ENCODE peak calls at places on chromosomes 7 and 10, in seven cellular contexts. I is suprapubic skin, G is nephron progenitor cell, D is PC-3, M is AG04450, E is GM12865, Z is heart right ventricle. J is an unnamed sample.

GRCh38 chr7:102450242-102450641 is 14.4 kb downstream of the ALKBH4 start:
- DNase-seq in D (peak), Z (no peak), M (no peak), E (peak), I (no peak), G (no peak), J (no peak)

GRCh38 chr10:43229208-43230061 is 37.4 kb downstream of the RASGEF1A start:
- DNase-seq in D (no peak), G (peak), E (no peak), I (peak), M (no peak), Z (no peak), J (no peak)

GRCh38 chr10:22251751-22252285 is 34.0 kb upstream of the EBLN1 start:
- DNase-seq in G (peak), E (peak), I (no peak), D (peak), Z (peak), M (no peak), J (peak)

GRCh38 chr10:1297566-1298301 is 241.5 kb downstream of the WDR37 start:
- DNase-seq in D (no peak), G (peak), E (no peak), Z (peak), I (no peak), M (no peak), J (no peak)

GRCh38 chr7:111282626-111283025 is 191.7 kb downstream of the LRRN3 start:
- DNase-seq in D (no peak), I (no peak), E (no peak), G (no peak), Z (no peak), M (no peak), J (no peak)

GRCh38 chr7:1156782-1157535 is 3.0 kb downstream of the ZFAND2A start:
- DNase-seq in D (peak), I (no peak), Z (no peak), G (no peak), E (no peak), M (no peak), J (no peak)

GRCh38 chr7:12584940-12585339 is 14.4 kb downstream of the SCIN start:
- DNase-seq in E (peak), I (no peak), D (no peak), Z (peak), M (no peak), G (no peak), J (peak)

GRCh38 chr10:124641282-124642075 is 102.7 kb downstream of the FAM53B start:
- DNase-seq in Z (peak), G (no peak), M (no peak), E (peak), D (no peak), I (no peak), J (no peak)

GRCh38 chr10:102175415-102175814 is 23.2 kb downstream of the NOLC1 start:
- DNase-seq in I (no peak), D (no peak), Z (no peak), E (no peak), M (peak), G (no peak), J (no peak)

GRCh38 chr10:30943451-30943850 is 88.2 kb downstream of the ZNF438 start:
- DNase-seq in D (no peak), I (no peak), G (no peak), M (no peak), Z (no peak), E (no peak), J (no peak)

GRCh38 chr7:151110941-151111645 is 24.8 kb downstream of the AGAP3 start:
- DNase-seq in I (no peak), M (no peak), Z (peak), E (peak), G (peak), D (peak), J (peak)

GRCh38 chr10:45420453-45421192 is 46.6 kb downstream of the ALOX5 start:
- DNase-seq in D (peak), M (peak), Z (peak), E (peak), I (no peak), G (no peak), J (peak)

GRCh38 chr10:17504547-17505245 is 50.3 kb upstream of the ST8SIA6 start:
- DNase-seq in I (no peak), D (peak), M (peak), E (no peak), Z (no peak), G (no peak), J (no peak)

GRCh38 chr7:158559356-158559755 is 28.3 kb downstream of the PTPRN2 start:
- DNase-seq in Z (no peak), E (no peak), I (no peak), G (no peak), D (no peak), M (no peak), J (no peak)

GRCh38 chr10:79241990-79242619 is 105.2 kb upstream of the PPIF start:
- DNase-seq in I (peak), E (peak), Z (peak), M (no peak), D (peak), G (peak), J (peak)

GRCh38 chr7:41579961-41580935 is 122.6 kb downstream of the INHBA start:
- DNase-seq in M (peak), I (no peak), E (no peak), D (peak), Z (no peak), G (no peak), J (no peak)

GRCh38 chr10:62815373-62816111 is 624 bp downstream of the EGR2 start:
- DNase-seq in I (no peak), G (peak), M (no peak), E (peak), D (no peak), Z (peak), J (no peak)

GRCh38 chr7:155593455-155594162 is 47.2 kb upstream of the CNPY1 start:
- DNase-seq in I (peak), Z (no peak), G (no peak), D (no peak), E (no peak), M (no peak), J (no peak)

GRCh38 chr7:129779602-129780256 is 168.2 kb downstream of the NRF1 start:
- DNase-seq in G (peak), I (no peak), Z (no peak), E (peak), D (peak), M (no peak), J (peak)

GRCh38 chr7:118898284-118898683 is 673.8 kb downstream of the ANKRD7 start:
- DNase-seq in M (no peak), D (no peak), I (no peak), E (no peak), G (no peak), Z (no peak), J (no peak)

GRCh38 chr7:108973075-108973474 is 403.4 kb downstream of the DNAJB9 start:
- DNase-seq in E (no peak), G (no peak), Z (no peak), M (no peak), I (no peak), D (no peak), J (no peak)

GRCh38 chr7:46356365-46356764 is 435.3 kb upstream of the IGFBP3 start:
- DNase-seq in D (no peak), I (no peak), M (no peak), E (no peak), Z (no peak), G (no peak), J (no peak)

GRCh38 chr7:46349490-46349889 is 428.4 kb upstream of the IGFBP3 start:
- DNase-seq in I (no peak), M (no peak), E (no peak), Z (no peak), D (no peak), G (no peak), J (no peak)

GRCh38 chr7:46355331-46355730 is 434.3 kb upstream of the IGFBP3 start:
- DNase-seq in Z (no peak), I (no peak), G (no peak), E (no peak), D (no peak), M (no peak), J (no peak)

GRCh38 chr7:46357290-46357689 is 436.2 kb upstream of the IGFBP3 start:
- DNase-seq in G (no peak), Z (no peak), E (peak), M (no peak), D (no peak), I (no peak), J (no peak)

DNA sequence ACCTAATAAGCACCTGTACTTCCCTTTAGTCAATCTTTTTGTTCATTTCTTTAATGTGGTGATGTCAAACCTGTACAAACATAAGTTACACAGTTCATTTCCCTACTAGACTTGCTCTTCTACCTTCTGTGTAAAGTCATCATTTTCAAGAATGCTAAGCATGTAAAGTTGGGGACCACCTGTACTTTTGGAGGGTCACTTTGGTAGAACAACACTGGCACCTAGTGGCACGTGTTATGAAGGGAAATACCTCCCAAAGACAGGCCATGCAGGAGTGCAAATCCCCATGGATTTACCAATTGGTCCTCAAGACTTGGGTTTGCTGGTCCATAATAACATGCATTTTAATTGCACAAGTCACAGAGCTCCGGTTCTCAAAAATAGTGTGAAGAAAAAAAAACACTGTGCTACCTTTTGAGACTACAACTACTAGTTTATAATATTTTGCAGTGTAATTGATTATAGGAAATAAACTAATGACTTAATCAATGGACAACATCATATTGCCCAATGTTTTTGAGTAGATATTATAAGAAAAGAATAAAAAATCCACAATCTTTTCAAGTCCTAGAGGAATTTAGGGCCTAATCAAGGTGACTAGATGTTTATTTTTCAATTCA is 431.4 kb upstream of the IGFBP3 start:
- DNase-seq in M (peak), I (no peak), G (peak), D (peak), E (peak), Z (peak), J (peak)
- TF ChIP-seq CTCF in M (peak), I (peak), G (peak), D (peak), E (peak), Z (peak), J (peak)

GRCh38 chr7:149626972-149627371 is 129.4 kb upstream of the ZNF746 start:
- DNase-seq in I (no peak), G (no peak), M (no peak), E (no peak), Z (no peak), D (no peak), J (no peak)

GRCh38 chr7:149624006-149624405 is 126.4 kb upstream of the ZNF746 start:
- DNase-seq in I (no peak), Z (no peak), E (peak), M (no peak), G (peak), D (peak), J (peak)

GRCh38 chr7:149624419-149625338 is 127.1 kb upstream of the ZNF746 start:
- DNase-seq in E (peak), I (peak), M (peak), D (peak), Z (peak), G (peak), J (peak)

GRCh38 chr7:149625947-149626392 is 128.4 kb upstream of the ZNF746 start:
- DNase-seq in E (no peak), G (no peak), I (no peak), M (no peak), Z (no peak), D (no peak), J (no peak)

DNA sequence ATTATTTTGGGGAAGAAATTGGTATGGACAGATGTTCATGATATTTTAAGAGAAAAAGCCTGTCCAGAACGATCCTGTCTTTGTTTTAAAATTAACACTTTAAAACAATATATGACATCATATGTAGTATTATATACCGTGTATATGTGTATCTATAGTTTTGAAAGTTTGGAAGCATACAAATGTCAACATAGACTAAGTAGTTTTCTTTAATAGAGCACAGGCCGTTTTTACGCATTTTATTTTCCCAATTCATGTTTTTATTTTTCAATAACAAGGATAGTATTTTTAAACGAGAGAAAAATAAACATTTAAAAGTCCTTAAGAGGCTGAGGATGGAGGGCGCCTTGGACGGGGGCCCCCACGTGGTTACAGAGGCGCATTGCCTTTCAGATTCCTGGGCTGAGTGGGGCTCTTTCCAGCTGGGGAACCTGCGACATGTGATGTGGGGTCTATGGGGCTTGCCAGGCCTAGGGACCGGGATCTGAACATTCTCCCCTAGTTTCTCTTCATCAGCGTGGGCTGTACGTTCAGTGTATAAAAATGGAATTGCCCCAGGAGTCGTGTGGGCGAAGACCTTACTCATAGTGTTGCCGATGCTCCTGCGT is 127.8 kb upstream of the ZNF746 start:
- DNase-seq in Z (peak), D (peak), G (peak), E (peak), I (no peak), M (no peak), J (peak)
- TF ChIP-seq CTCF in Z (peak), D (peak), G (peak), E (peak), I (no peak), M (peak), J (peak)

GRCh38 chr7:144670251-144670650 is 165.6 kb downstream of the TPK1 start:
- DNase-seq in D (peak), G (no peak), Z (no peak), M (no peak), E (no peak), I (no peak), J (no peak)
- TF ChIP-seq CTCF in D (peak), G (no peak), Z (peak), M (no peak), E (no peak), I (no peak), J (no peak)

GRCh38 chr7:51455086-51455485 is 138.5 kb upstream of the COBL start:
- DNase-seq in G (no peak), M (no peak), D (no peak), I (no peak), E (no peak), Z (no peak), J (no peak)

GRCh38 chr7:51455513-51455912 is 138.9 kb upstream of the COBL start:
- DNase-seq in D (no peak), Z (no peak), G (no peak), I (no peak), E (no peak), M (no peak), J (no peak)

GRCh38 chr7:51452694-51453093 is 136.1 kb upstream of the COBL start:
- DNase-seq in E (no peak), I (no peak), Z (no peak), D (no peak), G (no peak), M (no peak), J (no peak)

GRCh38 chr7:51450541-51450940 is 133.9 kb upstream of the COBL start:
- DNase-seq in M (no peak), E (no peak), Z (no peak), G (no peak), I (no peak), D (no peak), J (no peak)

DNA sequence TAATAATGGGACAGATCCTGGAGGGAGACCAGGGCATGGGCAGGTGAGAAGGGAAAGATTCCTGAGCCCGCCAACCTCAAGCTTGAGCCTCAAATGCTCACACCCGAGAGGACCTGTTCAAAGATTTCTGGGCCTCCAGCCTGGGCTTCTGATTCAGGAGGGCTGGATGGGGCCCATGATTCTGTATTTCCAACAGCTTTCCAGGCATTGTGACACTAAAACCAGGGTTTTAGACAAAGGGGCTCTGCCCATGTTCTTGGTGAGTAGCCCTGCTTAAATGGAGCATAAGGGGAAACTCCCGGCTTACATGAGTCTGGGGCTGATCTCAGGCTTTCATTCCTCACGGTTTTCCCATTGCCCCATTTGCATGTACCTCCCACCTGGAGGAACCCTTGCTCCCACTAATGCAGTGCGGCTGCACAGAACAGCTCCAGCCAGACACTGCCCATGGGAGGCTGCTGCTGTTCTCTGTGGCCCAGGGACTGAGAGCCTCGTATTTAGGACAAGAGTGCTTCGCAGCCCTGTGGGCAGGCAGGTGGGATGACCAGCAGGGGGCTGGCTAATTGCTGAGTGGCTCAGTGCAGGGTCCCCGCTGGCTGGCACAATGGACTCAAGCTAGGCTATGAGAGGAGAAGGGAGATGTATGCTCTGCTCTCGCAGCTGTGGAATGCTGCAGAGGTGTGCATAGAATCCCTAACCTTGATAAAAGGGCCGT is 135.3 kb upstream of the COBL start:
- DNase-seq in I (no peak), M (no peak), D (no peak), G (peak), E (no peak), Z (no peak), J (no peak)
- TF ChIP-seq CTCF in I (no peak), M (no peak), D (no peak), G (peak), E (no peak), Z (no peak), J (no peak)